ENCODE peak calls at places on chromosomes 5 and 9, in five cellular contexts. M is gastrocnemius medialis; S is SJSA1; Q is effector memory CD8-positive, alpha-beta T cell; P is NCI-H2171. E is an unnamed sample.

GRCh38 chr5:86329318-86329717 is 288.4 kb upstream of the COX7C start:
- DNase-seq in Q (no peak), P (no peak), S (no peak), M (no peak), E (no peak)

GRCh38 chr9:22079873-22080341 is 70.8 kb upstream of the CDKN2B start:
- DNase-seq in P (no peak), S (no peak), Q (no peak), M (peak; percentile 25), E (no peak)

GRCh38 chr9:617441-618085 is 223.9 kb upstream of the DMRT1 start:
- DNase-seq in P (no peak), Q (no peak), M (no peak), S (no peak), E (peak; percentile 64)

GRCh38 chr5:175700991-175701390 is 43.1 kb downstream of the HRH2 start:
- DNase-seq in Q (no peak), M (no peak), P (no peak), S (no peak), E (no peak)

GRCh38 chr5:160649304-160649703 is 202.7 kb downstream of the ATP10B start:
- DNase-seq in P (no peak), M (no peak), Q (no peak), S (no peak), E (no peak)

GRCh38 chr5:30279237-30279636 is 914.2 kb upstream of the CDH6 start:
- DNase-seq in P (no peak), Q (no peak), S (peak; percentile 13), M (no peak), E (peak; percentile 59)

GRCh38 chr9:37324261-37324683 is 98.2 kb upstream of the GRHPR start:
- DNase-seq in P (no peak), M (no peak), S (no peak), Q (no peak), E (no peak)

GRCh38 chr5:1836176-1836890 is 35.1 kb downstream of the NDUFS6 start:
- DNase-seq in Q (no peak), S (no peak), M (no peak), P (no peak), E (no peak)

GRCh38 chr9:129166962-129167557 is 11.0 kb downstream of the IER5L start:
- DNase-seq in P (no peak), S (peak; percentile 61), Q (no peak), M (no peak), E (peak; percentile 95)

GRCh38 chr5:172004824-172005237 is 1.6 kb downstream of the FBXW11 start:
- DNase-seq in P (no peak), M (no peak), S (peak; percentile 35), Q (no peak), E (no peak)

GRCh38 chr9:114287001-114287762 is 35.7 kb upstream of the ORM1 start:
- DNase-seq in S (no peak), M (no peak), P (peak; percentile 82), Q (no peak), E (peak; percentile 51)

GRCh38 chr5:146076455-146076854 is 28.9 kb downstream of the PLAC8L1 start:
- DNase-seq in S (no peak), Q (no peak), M (no peak), P (no peak), E (no peak)

GRCh38 chr9:90631964-90632363 is 10.7 kb downstream of the DIRAS2 start:
- DNase-seq in M (no peak), Q (no peak), S (no peak), P (no peak), E (peak; percentile 84)

GRCh38 chr5:13276143-13276542 is 668.3 kb downstream of the DNAH5 start:
- DNase-seq in Q (no peak), M (no peak), S (no peak), P (no peak), E (no peak)

GRCh38 chr9:106697799-106698591 is 165.0 kb upstream of the ZNF462 start:
- DNase-seq in S (peak; percentile 68), P (peak; percentile 96), M (peak; percentile 41), Q (no peak), E (peak; percentile 55)

GRCh38 chr9:124295097-124295794 is 37.5 kb downstream of the NEK6 start:
- DNase-seq in Q (no peak), P (no peak), M (no peak), S (no peak), E (peak; percentile 97)

E was measured in islet precursor cell.